ENCODE peak calls at places on chromosomes 5 and 9, in eight cellular contexts. X, B, G, K, Y, E, Q and J are unnamed samples.

GRCh38 chr9:2621678-2622360 is at the start of gene VLDLR:
- DNase-seq in X (peak), B (peak), G (peak), K (peak), Y (peak), E (peak), Q (peak), J (no peak)

GRCh38 chr5:174311121-174311520 is 265.6 kb downstream of the NSG2 start:
- DNase-seq in X (no peak), B (no peak), G (no peak), K (no peak), Y (no peak), E (no peak), Q (no peak), J (no peak)

GRCh38 chr9:136107953-136108647 is 10.6 kb downstream of the TMEM250 start:
- DNase-seq in X (no peak), B (no peak), G (no peak), K (no peak), Y (no peak), E (no peak), Q (no peak), J (no peak)

GRCh38 chr5:14156611-14157493 is 13.7 kb downstream of the TRIO start:
- DNase-seq in X (peak), B (peak), G (no peak), K (no peak), Y (no peak), E (no peak), Q (no peak), J (peak)

GRCh38 chr9:129201289-129201688 is 23.2 kb upstream of the IER5L start:
- DNase-seq in X (no peak), B (no peak), G (no peak), K (no peak), Y (no peak), E (no peak), Q (no peak), J (no peak)

GRCh38 chr9:2109066-2109650 is 94.0 kb downstream of the SMARCA2 start:
- DNase-seq in X (peak), B (no peak), G (no peak), K (no peak), Y (no peak), E (no peak), Q (no peak), J (peak)

GRCh38 chr5:4901305-4901751 is 238.8 kb upstream of the ADAMTS16 start:
- DNase-seq in X (no peak), B (no peak), G (no peak), K (no peak), Y (no peak), E (no peak), Q (no peak), J (no peak)

GRCh38 chr5:95027151-95027721 is 257.7 kb downstream of the MCTP1 start:
- DNase-seq in X (no peak), B (no peak), G (no peak), K (no peak), Y (no peak), E (no peak), Q (no peak), J (no peak)

GRCh38 chr9:135736265-135736978 is 34.4 kb downstream of the KCNT1 start:
- DNase-seq in X (no peak), B (no peak), G (no peak), K (no peak), Y (no peak), E (no peak), Q (no peak), J (no peak)

GRCh38 chr5:179266291-179267070 is 78.8 kb downstream of the ADAMTS2 start:
- DNase-seq in X (no peak), B (no peak), G (no peak), K (no peak), Y (no peak), E (no peak), Q (peak), J (peak)

GRCh38 chr5:124289122-124289521 is 457.3 kb downstream of the ZNF608 start:
- DNase-seq in X (no peak), B (no peak), G (no peak), K (no peak), Y (no peak), E (no peak), Q (peak), J (no peak)

GRCh38 chr5:101728933-101729332 is 567.2 kb downstream of the SLCO4C1 start:
- DNase-seq in X (no peak), B (no peak), G (no peak), K (no peak), Y (no peak), E (no peak), Q (no peak), J (no peak)

GRCh38 chr5:139296198-139296597 is 2.7 kb downstream of the MATR3 start:
- DNase-seq in X (no peak), B (no peak), G (no peak), K (no peak), Y (no peak), E (no peak), Q (no peak), J (no peak)

GRCh38 chr9:124386201-124386600 is 29.0 kb downstream of the PSMB7 start:
- DNase-seq in X (no peak), B (no peak), G (no peak), K (no peak), Y (no peak), E (no peak), Q (no peak), J (no peak)

GRCh38 chr5:150108711-150109605 is 22.6 kb upstream of the CSF1R start:
- DNase-seq in X (no peak), B (peak), G (no peak), K (no peak), Y (no peak), E (no peak), Q (no peak), J (peak)

GRCh38 chr5:54446169-54446786 is 9.2 kb upstream of the HSPB3 start:
- DNase-seq in X (no peak), B (no peak), G (no peak), K (no peak), Y (no peak), E (no peak), Q (no peak), J (no peak)

GRCh38 chr9:127390563-127390962 is 6.4 kb upstream of the SLC2A8 start:
- DNase-seq in X (no peak), B (no peak), G (no peak), K (no peak), Y (no peak), E (no peak), Q (peak), J (no peak)

GRCh38 chr5:54867310-54867944 is 118.0 kb downstream of the ESM1 start:
- DNase-seq in X (peak), B (peak), G (no peak), K (no peak), Y (no peak), E (no peak), Q (no peak), J (peak)

GRCh38 chr5:177361418-177362101 is 3.8 kb downstream of the RGS14 start:
- DNase-seq in X (no peak), B (no peak), G (no peak), K (no peak), Y (no peak), E (no peak), Q (no peak), J (no peak)

GRCh38 chr5:110115485-110115884 is 425.8 kb downstream of the MAN2A1 start:
- DNase-seq in X (no peak), B (no peak), G (no peak), K (no peak), Y (no peak), E (no peak), Q (no peak), J (peak)

GRCh38 chr5:180626661-180627385 is 22.6 kb downstream of the FLT4 start:
- DNase-seq in X (no peak), B (no peak), G (no peak), K (no peak), Y (no peak), E (no peak), Q (no peak), J (no peak)

GRCh38 chr9:29816954-29817703 is 2243.8 kb upstream of the C9orf72 start:
- DNase-seq in X (no peak), B (no peak), G (no peak), K (no peak), Y (no peak), E (no peak), Q (no peak), J (no peak)

GRCh38 chr5:172800088-172800551 is 29.1 kb upstream of the DUSP1 start:
- DNase-seq in X (peak), B (no peak), G (no peak), K (no peak), Y (no peak), E (no peak), Q (peak), J (peak)

GRCh38 chr5:81303563-81303962 is 2.2 kb downstream of the ZCCHC9 start:
- DNase-seq in X (peak), B (no peak), G (no peak), K (no peak), Y (no peak), E (no peak), Q (no peak), J (peak)

GRCh38 chr9:93091056-93091452 is 5.0 kb upstream of the CARD19 start:
- DNase-seq in X (no peak), B (no peak), G (no peak), K (no peak), Y (no peak), E (no peak), Q (no peak), J (no peak)

GRCh38 chr5:172211676-172212075 is 17.7 kb downstream of the EFCAB9 start:
- DNase-seq in X (no peak), B (no peak), G (no peak), K (no peak), Y (no peak), E (no peak), Q (no peak), J (no peak)

GRCh38 chr5:36357391-36357790 is 55.7 kb upstream of the RANBP3L start:
- DNase-seq in X (peak), B (no peak), G (no peak), K (no peak), Y (no peak), E (no peak), Q (no peak), J (peak)

GRCh38 chr5:77645158-77645994 is 6.9 kb upstream of the OTP start:
- DNase-seq in X (peak), B (peak), G (peak), K (no peak), Y (no peak), E (peak), Q (peak), J (no peak)

GRCh38 chr9:135047521-135047920 is 39.9 kb upstream of the OLFM1 start:
- DNase-seq in X (no peak), B (no peak), G (no peak), K (no peak), Y (no peak), E (no peak), Q (no peak), J (no peak)

GRCh38 chr9:109401169-109401989 is 80.5 kb upstream of the EPB41L4B start:
- DNase-seq in X (peak), B (peak), G (peak), K (no peak), Y (no peak), E (peak), Q (peak), J (peak)

GRCh38 chr9:136105398-136106135 is 10.5 kb upstream of the NACC2 start:
- DNase-seq in X (peak), B (no peak), G (no peak), K (no peak), Y (no peak), E (no peak), Q (no peak), J (peak)

GRCh38 chr9:129170229-129170628 is 7.8 kb downstream of the IER5L start:
- DNase-seq in X (no peak), B (no peak), G (no peak), K (no peak), Y (no peak), E (no peak), Q (no peak), J (peak)